ENCODE peak calls at places on chromosomes 7 and 10, in seven cellular contexts. F is lower lobe of right lung, E is transverse colon, A is HepG2, I is cardiac muscle cell, V is uterus, R is upper lobe of right lung. P is an unnamed sample.

GRCh38 chr10:88168171-88169036 is 305.0 kb downstream of the PTEN start:
- DNase-seq in F (no peak), E (no peak), A (no peak), I (no peak), V (no peak), R (no peak), P (no peak)

GRCh38 chr7:111138196-111138569 is 47.3 kb downstream of the LRRN3 start:
- DNase-seq in F (peak; percentile 40), E (peak; percentile 37), A (no peak), I (no peak), V (no peak), R (peak; percentile 28), P (no peak)

GRCh38 chr10:104928733-104929132 is 287.6 kb downstream of the SORCS3 start:
- DNase-seq in F (no peak), E (no peak), A (no peak), I (no peak), V (no peak), R (no peak), P (no peak)

GRCh38 chr10:61136151-61136550 is 192.2 kb upstream of the RHOBTB1 start:
- DNase-seq in F (no peak), E (no peak), A (peak; percentile 73), I (no peak), V (no peak), R (no peak), P (no peak)

GRCh38 chr7:131533566-131534561 is 22.6 kb downstream of the PODXL start:
- DNase-seq in F (no peak), E (no peak), A (no peak), I (no peak), V (no peak), R (no peak), P (no peak)

GRCh38 chr7:149330914-149331567 is 69.0 kb downstream of the ZNF783 start:
- DNase-seq in F (no peak), E (no peak), A (peak; percentile 18), I (no peak), V (no peak), R (no peak), P (no peak)

GRCh38 chr10:71783917-71784678 is 10.8 kb upstream of the VSIR start:
- DNase-seq in F (peak; percentile 29), E (no peak), A (no peak), I (no peak), V (no peak), R (no peak), P (no peak)

GRCh38 chr7:157702311-157703023 is 365.7 kb downstream of the DNAJB6 start:
- DNase-seq in F (peak; percentile 17), E (peak; percentile 1), A (no peak), I (no peak), V (no peak), R (peak; percentile 42), P (no peak)

GRCh38 chr7:46626261-46627037 is 705.4 kb upstream of the IGFBP3 start:
- DNase-seq in F (no peak), E (no peak), A (no peak), I (no peak), V (no peak), R (no peak), P (no peak)

GRCh38 chr7:149819141-149819960 is 18.8 kb upstream of the ZNF862 start:
- DNase-seq in F (peak; percentile 35), E (no peak), A (no peak), I (no peak), V (no peak), R (peak; percentile 60), P (no peak)

GRCh38 chr10:110647136-110647430 is 2.9 kb downstream of the RBM20 start:
- DNase-seq in F (no peak), E (no peak), A (no peak), I (no peak), V (no peak), R (no peak), P (no peak)

GRCh38 chr7:66921918-66922486 is 977 bp downstream of the TMEM248 start:
- DNase-seq in F (no peak), E (peak; percentile 22), A (peak; percentile 30), I (peak; percentile 4), V (no peak), R (no peak), P (peak; percentile 12)

GRCh38 chr7:132777956-132778355 is 201.7 kb upstream of the PLXNA4 start:
- DNase-seq in F (no peak), E (no peak), A (no peak), I (no peak), V (no peak), R (no peak), P (no peak)

GRCh38 chr7:36642414-36642813 is 81.9 kb downstream of the AOAH start:
- DNase-seq in F (no peak), E (no peak), A (no peak), I (no peak), V (no peak), R (no peak), P (no peak)

GRCh38 chr7:46774515-46774914 is 807.4 kb downstream of the TNS3 start:
- DNase-seq in F (no peak), E (no peak), A (no peak), I (no peak), V (no peak), R (no peak), P (no peak)

GRCh38 chr10:84603971-84604370 is 275.6 kb downstream of the CCSER2 start:
- DNase-seq in F (no peak), E (no peak), A (no peak), I (no peak), V (no peak), R (no peak), P (no peak)

DNA sequence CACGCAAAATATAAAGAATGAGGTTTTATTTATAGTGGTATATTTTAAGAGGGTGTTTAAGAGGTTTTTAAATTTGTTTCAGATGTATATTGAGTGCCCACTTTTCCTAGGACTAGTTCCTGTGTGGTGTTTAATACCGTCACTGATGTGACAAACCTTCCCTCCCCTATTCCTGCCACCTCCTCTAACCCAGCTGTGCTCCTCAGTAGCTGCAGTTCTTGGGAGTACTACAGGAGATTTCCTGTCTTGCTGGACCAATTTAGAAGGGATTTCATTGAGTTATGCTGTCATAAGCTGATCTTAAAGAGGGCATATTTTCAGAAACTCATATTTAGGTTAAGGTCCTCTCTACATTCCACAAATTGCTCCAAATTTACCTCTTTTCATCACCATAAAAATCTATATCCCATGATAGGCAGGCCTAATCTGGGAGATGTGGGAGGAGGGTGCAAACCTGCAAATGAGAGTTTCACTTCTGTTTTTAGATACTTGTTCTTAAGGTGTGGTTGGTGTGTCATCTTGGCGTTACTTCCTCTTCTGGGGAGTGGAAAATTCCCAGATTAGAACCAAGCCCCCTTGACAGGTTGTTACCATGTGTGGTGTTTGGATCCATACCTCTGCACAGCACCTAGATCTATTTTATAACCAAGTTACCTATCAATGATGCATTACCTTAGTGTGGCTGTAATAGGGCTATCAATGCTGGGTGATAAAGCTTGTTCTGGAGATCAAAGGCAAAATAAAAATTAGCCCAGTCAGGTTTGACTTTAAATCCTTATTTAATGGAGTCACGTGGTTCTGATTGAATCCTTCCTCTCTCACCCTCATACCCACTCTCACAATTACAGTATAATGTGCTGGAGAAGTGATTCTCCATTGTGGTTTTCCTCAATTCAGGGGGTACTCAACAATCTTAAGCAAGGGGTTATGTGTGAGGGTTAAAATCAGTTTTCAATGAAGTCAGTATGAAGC is 141.1 kb downstream of the CDK14 start:
- DNase-seq in F (no peak), E (peak; percentile 16), A (no peak), I (no peak), V (no peak), R (no peak), P (no peak)
- H3K4me1 ChIP-seq in F (no peaks in the 10 kb centered on the region), E (no peaks in the 10 kb centered on the region), A (no peaks in the 10 kb centered on the region), I (no peaks in the 10 kb centered on the region), V (no peaks in the 10 kb centered on the region), R (no peaks in the 10 kb centered on the region), P (no peaks in the 10 kb centered on the region)

DNA sequence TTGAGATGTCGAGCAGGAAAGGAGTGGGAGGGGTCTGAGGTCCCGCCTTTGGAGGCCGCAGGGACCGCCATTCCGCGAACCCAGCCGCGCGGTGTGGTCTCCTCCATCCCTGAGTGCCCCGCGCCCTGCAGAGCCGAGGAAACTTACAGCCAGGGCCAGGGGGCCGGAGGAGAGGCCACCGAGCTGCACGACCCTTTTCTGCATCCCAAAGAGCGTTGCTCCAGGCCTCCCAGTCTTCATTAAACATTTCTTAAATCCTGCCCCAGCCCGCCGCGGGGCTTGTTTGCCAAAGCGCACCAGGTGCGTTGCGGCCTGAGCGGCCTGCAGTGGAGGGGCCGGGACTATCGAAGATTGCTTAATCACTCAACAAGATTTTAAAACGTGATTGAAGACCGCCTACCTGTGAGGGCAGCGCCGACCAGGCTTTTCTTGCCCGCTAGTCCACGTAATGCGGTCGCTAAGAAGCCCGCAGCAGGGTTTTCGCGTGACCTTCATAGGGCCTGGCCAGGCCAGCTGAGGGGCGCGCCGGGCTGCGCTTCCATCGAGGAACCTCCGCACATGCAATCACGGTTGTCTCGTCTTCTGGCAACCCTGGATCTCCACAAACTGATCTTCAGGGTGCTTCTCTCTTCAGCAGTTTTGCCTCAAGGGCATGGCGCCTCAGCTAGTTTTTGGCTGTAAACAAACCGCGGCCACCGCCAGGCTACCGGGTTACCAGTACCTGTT is 2.0 kb upstream of the CTBP2 start:
- DNase-seq in F (peak; percentile 55), E (no peak), A (no peak), I (no peak), V (no peak), R (peak; percentile 72), P (peak; percentile 76)
- H3K4me3 ChIP-seq in F (peak overlapping the region; percentile 77), E (peak overlapping the region; percentile 97), A (no peak overlapping the region), I (peak overlapping the region; percentile 97), V (peak overlapping the region; percentile 76), R (peak overlapping the region; percentile 71), P (peak overlapping the region; percentile 88)

DNA sequence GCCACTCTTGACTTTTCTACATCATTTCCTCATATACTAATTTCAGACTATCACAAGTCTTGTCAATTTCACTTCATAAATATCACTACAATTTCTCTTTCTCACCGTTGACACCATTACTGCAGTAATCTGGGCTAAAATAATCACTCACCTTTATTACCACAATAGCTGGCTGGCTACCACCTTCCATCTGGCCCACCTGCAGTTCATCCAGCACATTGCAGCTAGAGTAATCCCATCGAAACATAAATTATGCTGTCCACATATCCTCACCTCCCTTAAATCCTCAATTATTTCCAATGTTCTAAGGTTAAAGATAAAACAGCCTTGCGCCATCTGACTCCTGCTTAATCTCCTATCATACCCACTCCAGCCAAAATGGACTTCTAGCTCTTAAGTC is 16.0 kb downstream of the DGKB start:
- DNase-seq in F (no peak), E (no peak), A (no peak), I (no peak), V (no peak), R (no peak), P (no peak)
- TF ChIP-seq CTCF in F (no peak), E (no peak), A (no peak), I (no peak), V (no peak), R (no peak), P (no peak)

GRCh38 chr7:86942995-86943394 is 116.5 kb downstream of the ELAPOR2 start:
- DNase-seq in F (no peak), E (no peak), A (no peak), I (no peak), V (no peak), R (no peak), P (no peak)

GRCh38 chr7:86937499-86937898 is 122.0 kb downstream of the ELAPOR2 start:
- DNase-seq in F (no peak), E (no peak), A (no peak), I (no peak), V (no peak), R (no peak), P (no peak)

GRCh38 chr7:86942081-86942480 is 117.4 kb downstream of the ELAPOR2 start:
- DNase-seq in F (no peak), E (no peak), A (peak; percentile 2), I (no peak), V (no peak), R (no peak), P (no peak)

GRCh38 chr7:86943447-86943846 is 116.0 kb downstream of the ELAPOR2 start:
- DNase-seq in F (no peak), E (no peak), A (no peak), I (no peak), V (no peak), R (no peak), P (no peak)

GRCh38 chr7:86939197-86939814 is 120.1 kb downstream of the ELAPOR2 start:
- DNase-seq in F (no peak), E (peak; percentile 37), A (peak; percentile 67), I (peak; percentile 71), V (no peak), R (no peak), P (peak; percentile 74)
- H3K4me1 ChIP-seq in F (peaks cover 5% of the 10 kb centered on the region), E (no peaks in the 10 kb centered on the region), A (no peaks in the 10 kb centered on the region), I (peaks cover 32% of the 10 kb centered on the region), V (no peaks in the 10 kb centered on the region), R (peaks cover 4% of the 10 kb centered on the region), P (no peaks in the 10 kb centered on the region)

P was measured in Caco-2.